ENCODE peak calls at places on chromosomes 3 and 15, in eight cellular contexts. G is right lobe of liver; T is LoVo; L is BE2C; B is NCI-H524 treated with DMSO at 0.1 percent for 48 hours; J is smooth muscle cell of the brain vasculature; D is stimulated activated naive B cell treated with anti-CD40 and anti-IgM and Interleukin-4, amounts not matched to agents 10 μg/mL and 1 μg/mL and 100 μg/mL, for 72 hours; R is upper lobe of right lung. S is an unnamed sample.
A peak's percentile ranks its signal among the peaks of the same experiment; 100 is the strongest.

GRCh38 chr15:43514241-43515057 is 3.0 kb upstream of the MAP1A start:
- DNase-seq in J (no peak), L (peak; percentile 52), R (peak; percentile 44), B (peak; percentile 78), D (no peak), T (no peak), G (no peak), S (peak; percentile 11)

GRCh38 chr3:150329408-150329807 is 78.7 kb upstream of the TSC22D2 start:
- DNase-seq in J (no peak), T (no peak), G (no peak), D (no peak), R (no peak), L (no peak), B (no peak), S (no peak)

GRCh38 chr15:68151277-68151676 is 53.9 kb downstream of the CALML4 start:
- DNase-seq in D (no peak), G (no peak), J (no peak), L (no peak), B (no peak), T (no peak), R (no peak), S (no peak)

GRCh38 chr3:69642606-69643005 is 96.7 kb upstream of the MITF start:
- DNase-seq in R (no peak), T (no peak), D (no peak), L (no peak), G (no peak), J (no peak), B (no peak), S (no peak)

GRCh38 chr15:66215811-66216210 is 37.7 kb downstream of the MEGF11 start:
- DNase-seq in J (no peak), R (no peak), D (no peak), G (no peak), T (no peak), L (no peak), B (no peak), S (no peak)

GRCh38 chr3:49794431-49794830 is 5.2 kb downstream of the CDHR4 start:
- DNase-seq in D (no peak), B (no peak), J (no peak), L (no peak), T (no peak), R (no peak), G (no peak), S (no peak)

GRCh38 chr15:66039117-66039860 is 170.0 kb downstream of the RAB11A start:
- DNase-seq in D (no peak), G (no peak), B (no peak), R (no peak), L (no peak), T (no peak), J (no peak), S (no peak)

GRCh38 chr3:129424185-129424841 is 4.1 kb downstream of the EFCAB12 start:
- DNase-seq in G (no peak), R (no peak), B (no peak), D (peak; percentile 19), T (no peak), L (no peak), J (no peak), S (no peak)

GRCh38 chr15:25242957-25243799 is 195.6 kb downstream of the UBE3A start:
- DNase-seq in J (no peak), R (peak; percentile 55), B (no peak), D (no peak), G (peak; percentile 11), L (peak; percentile 2), T (no peak), S (no peak)

GRCh38 chr15:58518626-58519025 is 86.8 kb downstream of the LIPC start:
- DNase-seq in L (no peak), R (no peak), T (no peak), J (no peak), D (no peak), G (no peak), B (no peak), S (no peak)

GRCh38 chr15:59283717-59284336 is 77.2 kb downstream of the LDHAL6B start:
- DNase-seq in D (no peak), R (no peak), T (peak; percentile 98), L (no peak), B (no peak), J (no peak), G (peak; percentile 47), S (peak; percentile 97)

GRCh38 chr3:126314305-126315082 is 42.7 kb downstream of the KLF15 start:
- DNase-seq in T (no peak), G (no peak), B (no peak), J (no peak), D (no peak), R (no peak), L (no peak), S (no peak)

GRCh38 chr15:43903864-43904290 is 77.1 kb downstream of the WDR76 start:
- DNase-seq in L (peak; percentile 81), T (peak; percentile 37), D (peak; percentile 43), G (no peak), R (no peak), J (no peak), B (peak; percentile 21), S (peak; percentile 64)

GRCh38 chr3:46280105-46280797 is 38.0 kb downstream of the CCR3 start:
- DNase-seq in J (no peak), R (no peak), T (peak; percentile 46), B (no peak), L (no peak), G (no peak), D (no peak), S (peak; percentile 26)

GRCh38 chr15:85329561-85330421 is 50.6 kb upstream of the AKAP13 start:
- DNase-seq in T (no peak), B (no peak), G (no peak), D (peak; percentile 76), L (no peak), J (no peak), R (no peak), S (no peak)

GRCh38 chr3:128297401-128298138 is 144.3 kb downstream of the EEFSEC start:
- DNase-seq in D (no peak), T (peak; percentile 39), L (no peak), R (no peak), J (no peak), B (no peak), G (no peak), S (peak; percentile 66)

GRCh38 chr3:128969993-128970740 is 23.7 kb downstream of the CFAP92 start:
- DNase-seq in L (peak; percentile 54), T (peak; percentile 53), B (no peak), G (no peak), J (no peak), R (no peak), D (peak; percentile 18), S (peak; percentile 71)

GRCh38 chr15:91863621-91864255 is 10.2 kb downstream of the SLCO3A1 start:
- DNase-seq in B (peak; percentile 41), L (no peak), T (no peak), G (no peak), D (no peak), J (no peak), R (no peak), S (no peak)

GRCh38 chr3:147832611-147833010 is 423.4 kb downstream of the ZIC1 start:
- DNase-seq in J (no peak), B (no peak), G (no peak), D (no peak), L (no peak), T (no peak), R (no peak), S (no peak)

S was measured in Calu3.